ENCODE peak calls at places on chromosomes 5 and 9, in ten cellular contexts. X is iris pigment epithelial cell; P is CD8-positive, alpha-beta memory T cell; G is T-helper 1 cell; B is skeletal muscle cell; M is HS-5; A is GM23248; C is activated CD4-positive, alpha-beta T cell treated with anti-CD3 and anti-CD28 coated beads, Interleukin-2, amount 50 U/mL, for 1 hour; V is activated effector memory CD4-positive, alpha-beta T cell treated with anti-CD3 and anti-CD28 coated beads, Interleukin-2, amount 50 U/mL, for 16 hours; J is GM19239. L is an unnamed sample.

GRCh38 chr5:57784106-57784505 is 301.5 kb upstream of the ACTBL2 start:
- DNase-seq in X (no peak), V (no peak), B (no peak), M (no peak), J (no peak), C (no peak), A (peak), G (no peak), P (no peak), L (no peak)

GRCh38 chr9:137275203-137275936 is 2.2 kb upstream of the TOR4A start:
- DNase-seq in M (no peak), V (no peak), X (no peak), J (no peak), C (no peak), P (no peak), B (no peak), G (no peak), A (no peak), L (no peak)

GRCh38 chr9:36742264-36742663 is 169.6 kb downstream of the MELK start:
- DNase-seq in G (no peak), M (no peak), P (no peak), V (no peak), B (no peak), C (no peak), X (no peak), A (no peak), J (no peak), L (no peak)

GRCh38 chr9:34372598-34373011 is 4.1 kb downstream of the MYORG start:
- DNase-seq in C (no peak), M (no peak), B (no peak), J (no peak), G (no peak), A (no peak), X (no peak), V (no peak), P (no peak), L (no peak)

GRCh38 chr5:162067651-162068411 is at the start of gene GABRG2:
- DNase-seq in G (no peak), C (no peak), B (no peak), X (no peak), J (no peak), M (no peak), V (no peak), A (no peak), P (no peak), L (no peak)

GRCh38 chr5:173884402-173885053 is 3.6 kb upstream of the CPEB4 start:
- DNase-seq in A (no peak), P (peak), J (no peak), M (no peak), C (peak), B (no peak), X (no peak), V (peak), G (peak), L (no peak)

GRCh38 chr5:10120934-10121333 is 128.8 kb downstream of the ATPSCKMT start:
- DNase-seq in C (no peak), P (no peak), A (no peak), G (no peak), V (no peak), X (no peak), B (no peak), J (no peak), M (no peak), L (no peak)

GRCh38 chr9:94169978-94170377 is 85.7 kb downstream of the PTPDC1 start:
- DNase-seq in G (no peak), B (no peak), J (no peak), P (no peak), V (no peak), C (no peak), M (no peak), X (no peak), A (no peak), L (no peak)

GRCh38 chr9:89803403-89803802 is 198.6 kb downstream of the GADD45G start:
- DNase-seq in B (no peak), C (no peak), V (no peak), G (no peak), A (no peak), P (no peak), M (no peak), J (no peak), X (no peak), L (no peak)

GRCh38 chr5:140694276-140694675 is 3.0 kb downstream of the HARS2 start:
- DNase-seq in J (no peak), B (no peak), G (no peak), A (peak), V (no peak), X (peak), M (no peak), C (no peak), P (no peak), L (no peak)

GRCh38 chr9:129317179-129318011 is 139.3 kb upstream of the IER5L start:
- DNase-seq in X (peak), M (no peak), J (no peak), V (peak), A (peak), C (no peak), G (no peak), B (no peak), P (no peak), L (no peak)